ENCODE peak calls at places on chromosomes 1 and 21, in four cellular contexts. One of them, this sample, is unnamed.

GRCh38 chr1:209493584-209493983 is 89.9 kb upstream of the CAMK1G start:
- DNase-seq in GM12892: no peak
- DNase-seq in IMR-90: no peak
- DNase-seq in A549: no peak
- DNase-seq in this sample: no peak

GRCh38 chr1:36771678-36772284 is 262.5 kb downstream of the GRIK3 start:
- DNase-seq in A549: no peak
- DNase-seq in GM12892: no peak
- DNase-seq in IMR-90: no peak
- DNase-seq in this sample: no peak

GRCh38 chr1:151881479-151881878 is 27.8 kb downstream of the THEM4 start:
- DNase-seq in A549: no peak
- DNase-seq in IMR-90: no peak
- DNase-seq in GM12892: no peak
- DNase-seq in this sample: no peak

GRCh38 chr1:178713270-178713669 is 11.8 kb upstream of the RALGPS2 start:
- DNase-seq in IMR-90: no peak
- DNase-seq in GM12892: no peak
- DNase-seq in A549: no peak
- DNase-seq in this sample: no peak

GRCh38 chr21:23968722-23969647 is 1638.3 kb downstream of the MRPL39 start:
- DNase-seq in A549: peak
- DNase-seq in GM12892: no peak
- DNase-seq in IMR-90: peak
- DNase-seq in this sample: peak

GRCh38 chr1:112528076-112528475 is 19.3 kb downstream of the WNT2B start:
- DNase-seq in GM12892: no peak
- DNase-seq in IMR-90: peak
- DNase-seq in A549: no peak
- DNase-seq in this sample: no peak

GRCh38 chr21:20404915-20405314 is 593.3 kb upstream of the NCAM2 start:
- DNase-seq in IMR-90: no peak
- DNase-seq in A549: no peak
- DNase-seq in GM12892: no peak
- DNase-seq in this sample: no peak

GRCh38 chr1:37001697-37002096 is 32.6 kb downstream of the GRIK3 start:
- DNase-seq in GM12892: no peak
- DNase-seq in A549: no peak
- DNase-seq in IMR-90: no peak
- DNase-seq in this sample: no peak

GRCh38 chr1:94247146-94248094 is 10.0 kb upstream of the ARHGAP29 start:
- DNase-seq in GM12892: peak
- DNase-seq in A549: peak
- DNase-seq in IMR-90: peak
- DNase-seq in this sample: peak

GRCh38 chr1:113929750-113930498 is 800 bp downstream of the HIPK1 start:
- DNase-seq in GM12892: peak
- DNase-seq in A549: no peak
- DNase-seq in IMR-90: peak
- DNase-seq in this sample: peak

DNA sequence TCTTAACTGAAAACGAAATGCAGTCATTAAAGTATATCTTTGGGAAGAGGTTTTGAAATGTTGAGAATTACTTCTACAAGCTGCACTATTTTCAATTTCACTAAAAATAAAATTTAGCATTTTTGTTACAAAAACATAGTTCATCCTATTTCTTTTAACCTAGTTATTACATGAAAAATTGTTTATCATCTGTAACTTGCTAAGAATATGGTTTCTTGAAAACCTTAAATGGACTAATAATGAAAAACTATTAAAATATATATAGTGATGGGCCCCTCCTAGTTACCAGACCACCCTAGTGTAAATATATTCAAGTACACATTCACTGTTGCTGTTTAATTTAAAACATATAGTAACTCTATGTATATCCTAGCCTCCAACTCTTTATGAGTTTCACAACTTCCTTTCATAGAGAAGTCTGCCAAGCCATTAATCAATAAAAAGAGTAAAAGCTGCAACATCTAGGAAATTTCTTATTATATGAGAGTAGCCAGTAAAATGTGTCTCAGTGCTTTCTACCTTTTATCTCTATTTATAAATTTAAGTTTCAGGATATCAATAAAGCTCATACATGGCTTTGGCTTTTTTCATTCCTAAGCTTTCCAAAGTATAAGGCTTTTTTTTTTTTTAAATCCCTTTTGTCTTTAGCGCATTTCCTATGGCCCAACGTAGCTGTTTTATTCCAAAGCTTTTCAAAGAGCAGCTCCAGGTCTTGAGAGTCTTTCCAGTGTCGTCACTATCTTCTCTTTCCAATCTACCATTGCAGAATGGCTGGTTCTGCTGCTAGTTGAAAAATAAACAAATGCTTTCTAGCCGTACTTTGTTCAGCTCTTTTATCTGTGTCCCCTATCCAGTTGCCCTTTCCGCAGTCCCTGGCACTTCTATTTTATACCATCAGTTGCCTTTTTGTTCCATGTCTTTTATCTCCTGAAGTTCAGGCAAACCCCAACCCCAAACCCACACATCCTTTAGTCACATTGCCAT is 6.5 kb downstream of the IRF2BP2 start:
- DNase-seq in GM12892: no peak
- DNase-seq in A549: peak
- DNase-seq in IMR-90: peak
- DNase-seq in this sample: no peak
- TF ChIP-seq POLR2A in GM12892: peak
- TF ChIP-seq POLR2A in A549: no peak
- TF ChIP-seq POLR2A in IMR-90: peak
- TF ChIP-seq POLR2A in this sample: no peak

GRCh38 chr1:156386134-156386901 is 17.3 kb downstream of the RHBG start:
- DNase-seq in A549: no peak
- DNase-seq in GM12892: no peak
- DNase-seq in IMR-90: no peak
- DNase-seq in this sample: no peak
- TF ChIP-seq POLR2A in A549: no peak
- TF ChIP-seq POLR2A in GM12892: no peak
- TF ChIP-seq POLR2A in IMR-90: no peak
- TF ChIP-seq POLR2A in this sample: no peak

GRCh38 chr1:234315091-234315541 is 58.1 kb upstream of the COA6 start:
- DNase-seq in A549: no peak
- DNase-seq in IMR-90: peak
- DNase-seq in GM12892: no peak
- DNase-seq in this sample: no peak
- TF ChIP-seq POLR2A in A549: no peak
- TF ChIP-seq POLR2A in IMR-90: no peak
- TF ChIP-seq POLR2A in GM12892: no peak
- TF ChIP-seq POLR2A in this sample: no peak

GRCh38 chr1:26126321-26127084 is 14.9 kb downstream of the PDIK1L start:
- DNase-seq in A549: peak
- DNase-seq in GM12892: no peak
- DNase-seq in IMR-90: peak
- DNase-seq in this sample: peak
- TF ChIP-seq POLR2A in A549: no peak
- TF ChIP-seq POLR2A in GM12892: no peak
- TF ChIP-seq POLR2A in IMR-90: no peak
- TF ChIP-seq POLR2A in this sample: no peak

DNA sequence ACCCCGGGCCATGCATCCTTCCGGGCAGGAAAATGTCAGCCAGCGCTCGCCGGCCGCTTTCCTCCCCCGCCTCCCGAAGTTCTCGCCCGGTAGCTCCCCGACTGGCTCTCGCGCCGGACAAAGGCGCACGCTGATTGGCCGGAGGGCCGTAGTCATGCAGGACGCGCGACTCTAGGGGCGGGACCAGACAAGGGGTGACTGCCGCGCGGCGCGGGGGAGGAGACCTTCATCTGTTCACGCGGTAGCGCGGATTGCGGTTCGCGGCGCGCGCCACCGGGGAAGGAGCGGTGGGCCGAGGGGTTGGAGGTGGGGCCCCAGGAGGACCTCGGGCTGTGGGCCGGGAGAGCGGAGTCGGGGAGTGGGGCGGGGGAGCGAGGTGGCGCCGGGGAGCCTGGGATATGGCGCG is at the start of gene FLVCR1:
- DNase-seq in GM12892: peak
- DNase-seq in A549: peak
- DNase-seq in IMR-90: peak
- DNase-seq in this sample: peak
- TF ChIP-seq POLR2A in GM12892: peak
- TF ChIP-seq POLR2A in A549: peak
- TF ChIP-seq POLR2A in IMR-90: peak
- TF ChIP-seq POLR2A in this sample: no peak

DNA sequence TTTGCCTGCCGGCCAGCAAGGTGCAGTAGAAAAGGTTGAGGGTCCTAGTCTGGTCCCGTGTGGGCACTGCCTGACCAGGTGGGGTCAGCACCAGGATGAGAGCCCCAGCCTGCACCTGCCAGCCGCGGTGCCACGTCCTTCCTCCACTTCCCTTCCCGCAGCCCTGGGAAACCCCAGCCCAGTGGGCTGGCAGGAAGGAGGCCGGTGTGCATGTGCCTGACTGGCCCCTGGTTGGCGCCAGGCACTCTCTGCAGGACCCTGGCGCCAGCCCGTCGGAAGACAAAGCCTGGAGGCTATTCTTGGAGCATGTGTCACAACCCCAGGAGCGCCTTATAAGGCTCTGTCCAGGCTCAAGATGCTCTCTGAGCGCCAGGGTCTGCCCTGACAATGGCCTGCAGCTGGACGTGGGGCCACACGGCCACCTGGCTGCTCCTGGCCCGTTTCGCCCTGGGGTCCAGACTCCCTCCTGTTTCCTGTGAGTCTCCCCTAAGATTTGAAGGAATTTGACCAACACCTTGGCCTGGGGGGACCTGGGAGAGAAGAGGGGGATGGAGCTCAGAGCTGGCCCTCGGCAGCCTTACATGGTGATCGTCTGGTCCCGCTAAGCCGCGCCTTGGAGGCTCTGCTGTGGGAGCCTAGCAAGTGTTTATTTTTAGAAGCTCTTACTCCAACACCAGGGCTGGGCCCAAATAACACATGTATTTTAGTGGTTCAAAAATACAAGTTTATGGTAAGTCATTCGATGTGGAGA is 31.9 kb upstream of the POFUT2 start:
- DNase-seq in A549: peak
- DNase-seq in IMR-90: peak
- DNase-seq in GM12892: no peak
- DNase-seq in this sample: no peak
- TF ChIP-seq POLR2A in A549: no peak
- TF ChIP-seq POLR2A in IMR-90: no peak
- TF ChIP-seq POLR2A in GM12892: no peak
- TF ChIP-seq POLR2A in this sample: no peak

GRCh38 chr1:220878223-220879081 is 791 bp upstream of the HLX start:
- DNase-seq in IMR-90: no peak
- DNase-seq in GM12892: peak
- DNase-seq in A549: no peak
- DNase-seq in this sample: no peak

GRCh38 chr1:220880726-220881506 is 1.7 kb downstream of the HLX start:
- DNase-seq in A549: no peak
- DNase-seq in GM12892: no peak
- DNase-seq in IMR-90: peak
- DNase-seq in this sample: no peak

GRCh38 chr1:220880367-220880680 is 1.1 kb downstream of the HLX start:
- DNase-seq in GM12892: no peak
- DNase-seq in A549: no peak
- DNase-seq in IMR-90: no peak
- DNase-seq in this sample: no peak

GRCh38 chr1:220879090-220879508 is at the start of gene HLX:
- DNase-seq in A549: peak
- DNase-seq in GM12892: peak
- DNase-seq in IMR-90: peak
- DNase-seq in this sample: peak

GRCh38 chr1:220879509-220880366 is 495 bp downstream of the HLX start:
- DNase-seq in GM12892: peak
- DNase-seq in IMR-90: peak
- DNase-seq in A549: peak
- DNase-seq in this sample: no peak
- TF ChIP-seq POLR2A in GM12892: no peak
- TF ChIP-seq POLR2A in IMR-90: no peak
- TF ChIP-seq POLR2A in A549: no peak
- TF ChIP-seq POLR2A in this sample: no peak

GRCh38 chr1:42846257-42847110 is at the start of gene ZNF691:
- DNase-seq in GM12892: peak
- DNase-seq in IMR-90: peak
- DNase-seq in A549: peak
- DNase-seq in this sample: peak
- TF ChIP-seq POLR2A in GM12892: peak
- TF ChIP-seq POLR2A in IMR-90: peak
- TF ChIP-seq POLR2A in A549: peak
- TF ChIP-seq POLR2A in this sample: no peak

This sample was measured in lower leg skin.